ENCODE peak calls at places on chromosomes 16 and 17, in ten cellular contexts. W is colonic mucosa, Q is neural progenitor cell, M is bronchial epithelial cell, H is foreskin fibroblast, N is brain microvascular endothelial cell, D is heart left ventricle, V is lung, U is RWPE2, L is heart right ventricle. C is an unnamed sample.

GRCh38 chr16:81645303-81645702 is 133.8 kb upstream of the PLCG2 start:
- DNase-seq in W (no peak), Q (peak), M (peak), H (peak), N (peak), D (peak), V (peak), U (no peak), L (peak), C (peak)

GRCh38 chr16:27778926-27779570 is 229.1 kb downstream of the KATNIP start:
- DNase-seq in W (no peak), Q (no peak), M (no peak), H (no peak), N (no peak), D (no peak), V (no peak), U (no peak), L (no peak), C (no peak)

GRCh38 chr16:70018254-70018653 is 67.1 kb downstream of the CLEC18A start:
- DNase-seq in W (no peak), Q (peak), M (peak), H (peak), N (peak), D (no peak), V (no peak), U (no peak), L (peak), C (no peak)

GRCh38 chr17:66959641-66960375 is 4.7 kb upstream of the CACNG4 start:
- DNase-seq in W (no peak), Q (peak), M (no peak), H (no peak), N (no peak), D (no peak), V (no peak), U (no peak), L (no peak), C (no peak)

GRCh38 chr16:31700530-31701388 is 172.8 kb upstream of the ZNF267 start:
- DNase-seq in W (peak), Q (peak), M (peak), H (peak), N (peak), D (peak), V (peak), U (peak), L (peak), C (peak)

GRCh38 chr17:16873654-16874035 is 98.3 kb downstream of the TNFRSF13B start:
- DNase-seq in W (no peak), Q (no peak), M (no peak), H (no peak), N (no peak), D (no peak), V (no peak), U (no peak), L (no peak), C (no peak)

GRCh38 chr16:4612474-4612931 is 2.2 kb downstream of the UBALD1 start:
- DNase-seq in W (no peak), Q (peak), M (no peak), H (no peak), N (no peak), D (no peak), V (no peak), U (no peak), L (no peak), C (no peak)

GRCh38 chr16:414395-415169 is 10.9 kb upstream of the RAB11FIP3 start:
- DNase-seq in W (no peak), Q (no peak), M (peak), H (peak), N (no peak), D (no peak), V (no peak), U (no peak), L (no peak), C (no peak)

GRCh38 chr16:68823401-68823800 is 19.9 kb upstream of the TANGO6 start:
- DNase-seq in W (no peak), Q (peak), M (peak), H (peak), N (peak), D (no peak), V (no peak), U (no peak), L (no peak), C (peak)

GRCh38 chr16:19578378-19578851 is 22.9 kb downstream of the VPS35L start:
- DNase-seq in W (no peak), Q (peak), M (no peak), H (no peak), N (no peak), D (no peak), V (no peak), U (no peak), L (no peak), C (peak)

GRCh38 chr17:60652484-60653247 is 25.0 kb upstream of the BCAS3 start:
- DNase-seq in W (no peak), Q (no peak), M (no peak), H (no peak), N (no peak), D (no peak), V (no peak), U (no peak), L (no peak), C (no peak)

GRCh38 chr17:40695874-40696472 is 7.6 kb downstream of the KRT24 start:
- DNase-seq in W (no peak), Q (no peak), M (no peak), H (no peak), N (no peak), D (no peak), V (no peak), U (no peak), L (no peak), C (no peak)

GRCh38 chr17:27540300-27541105 is 84.3 kb downstream of the KSR1 start:
- DNase-seq in W (peak), Q (no peak), M (peak), H (peak), N (peak), D (peak), V (peak), U (no peak), L (peak), C (peak)

GRCh38 chr17:4566785-4567184 is 6.4 kb upstream of the GGT6 start:
- DNase-seq in W (peak), Q (peak), M (peak), H (peak), N (peak), D (peak), V (peak), U (no peak), L (peak), C (peak)

GRCh38 chr17:50052822-50053653 is 2.9 kb upstream of the ITGA3 start:
- DNase-seq in W (peak), Q (no peak), M (no peak), H (no peak), N (no peak), D (peak), V (no peak), U (no peak), L (no peak), C (no peak)

GRCh38 chr16:89037261-89038152 is 56.1 kb upstream of the ACSF3 start:
- DNase-seq in W (no peak), Q (peak), M (peak), H (peak), N (peak), D (peak), V (no peak), U (peak), L (peak), C (peak)

GRCh38 chr16:89095401-89095974 is 1.8 kb downstream of the ACSF3 start:
- DNase-seq in W (no peak), Q (no peak), M (no peak), H (no peak), N (no peak), D (no peak), V (no peak), U (no peak), L (no peak), C (peak)

GRCh38 chr17:80673152-80673920 is 128.7 kb downstream of the RPTOR start:
- DNase-seq in W (no peak), Q (no peak), M (no peak), H (peak), N (no peak), D (no peak), V (no peak), U (no peak), L (no peak), C (peak)

GRCh38 chr17:81049372-81049911 is 14.5 kb downstream of the BAIAP2 start:
- DNase-seq in W (no peak), Q (no peak), M (no peak), H (no peak), N (no peak), D (no peak), V (no peak), U (no peak), L (no peak), C (no peak)

GRCh38 chr17:64004903-64005733 is 7.0 kb downstream of the PRR29 start:
- DNase-seq in W (peak), Q (no peak), M (no peak), H (no peak), N (no peak), D (no peak), V (no peak), U (peak), L (no peak), C (no peak)

GRCh38 chr17:333626-334396 is 18.8 kb downstream of the RPH3AL start:
- DNase-seq in W (peak), Q (peak), M (no peak), H (peak), N (peak), D (peak), V (peak), U (peak), L (peak), C (peak)

GRCh38 chr17:31499771-31500554 is 108.5 kb downstream of the RAB11FIP4 start:
- DNase-seq in W (no peak), Q (peak), M (peak), H (peak), N (peak), D (peak), V (no peak), U (no peak), L (peak), C (peak)

GRCh38 chr16:13322357-13322756 is 421.0 kb downstream of the SHISA9 start:
- DNase-seq in W (no peak), Q (no peak), M (no peak), H (no peak), N (no peak), D (no peak), V (no peak), U (no peak), L (no peak), C (no peak)

GRCh38 chr16:61887903-61888302 is 148.3 kb downstream of the CDH8 start:
- DNase-seq in W (no peak), Q (no peak), M (peak), H (peak), N (peak), D (peak), V (no peak), U (no peak), L (peak), C (peak)

GRCh38 chr16:87368029-87368765 is 15.4 kb downstream of the FBXO31 start:
- DNase-seq in W (no peak), Q (no peak), M (no peak), H (no peak), N (no peak), D (no peak), V (no peak), U (no peak), L (no peak), C (no peak)

GRCh38 chr17:74309902-74310301 is 16.1 kb upstream of the KIF19 start:
- DNase-seq in W (no peak), Q (no peak), M (peak), H (no peak), N (no peak), D (no peak), V (no peak), U (no peak), L (no peak), C (no peak)

GRCh38 chr17:17205368-17206148 is 575 bp downstream of the PLD6 start:
- DNase-seq in W (peak), Q (no peak), M (peak), H (peak), N (no peak), D (peak), V (peak), U (no peak), L (peak), C (peak)

GRCh38 chr17:7997186-7997585 is 5.2 kb upstream of the GUCY2D start:
- DNase-seq in W (peak), Q (peak), M (peak), H (peak), N (no peak), D (peak), V (no peak), U (no peak), L (peak), C (peak)

GRCh38 chr17:44083250-44083849 is 12.8 kb downstream of the G6PC3 start:
- DNase-seq in W (no peak), Q (no peak), M (peak), H (no peak), N (no peak), D (no peak), V (no peak), U (no peak), L (no peak), C (no peak)

GRCh38 chr17:336110-337021 is 16.2 kb downstream of the RPH3AL start:
- DNase-seq in W (peak), Q (peak), M (no peak), H (no peak), N (no peak), D (peak), V (peak), U (peak), L (peak), C (no peak)

GRCh38 chr16:86706726-86707125 is 128.4 kb downstream of the FOXL1 start:
- DNase-seq in W (no peak), Q (no peak), M (no peak), H (no peak), N (no peak), D (no peak), V (no peak), U (no peak), L (no peak), C (no peak)

GRCh38 chr17:48589060-48589830 is 796 bp downstream of the HOXB3 start:
- DNase-seq in W (no peak), Q (no peak), M (no peak), H (no peak), N (no peak), D (no peak), V (no peak), U (no peak), L (no peak), C (no peak)

GRCh38 chr17:29572691-29573557 is 4.4 kb downstream of the TP53I13 start:
- DNase-seq in W (peak), Q (peak), M (no peak), H (peak), N (no peak), D (peak), V (no peak), U (no peak), L (peak), C (peak)

GRCh38 chr17:8832711-8833352 is 33.7 kb upstream of the MFSD6L start:
- DNase-seq in W (peak), Q (peak), M (no peak), H (no peak), N (no peak), D (no peak), V (no peak), U (no peak), L (no peak), C (no peak)

GRCh38 chr17:49071106-49071505 is 61.5 kb upstream of the B4GALNT2 start:
- DNase-seq in W (no peak), Q (no peak), M (no peak), H (peak), N (no peak), D (no peak), V (no peak), U (no peak), L (no peak), C (peak)

GRCh38 chr17:57113656-57114055 is 28.6 kb downstream of the AKAP1 start:
- DNase-seq in W (no peak), Q (no peak), M (no peak), H (no peak), N (no peak), D (no peak), V (no peak), U (no peak), L (no peak), C (no peak)

GRCh38 chr17:80254396-80255241 is 6.0 kb upstream of the RNF213 start:
- DNase-seq in W (peak), Q (no peak), M (peak), H (peak), N (peak), D (no peak), V (peak), U (no peak), L (no peak), C (peak)

GRCh38 chr17:45970659-45971058 is 28.4 kb upstream of the STH start:
- DNase-seq in W (no peak), Q (no peak), M (no peak), H (no peak), N (no peak), D (no peak), V (no peak), U (no peak), L (no peak), C (no peak)

GRCh38 chr17:19341641-19342610 is 20.6 kb downstream of the B9D1 start:
- DNase-seq in W (no peak), Q (no peak), M (no peak), H (peak), N (no peak), D (no peak), V (no peak), U (no peak), L (no peak), C (no peak)

DNA sequence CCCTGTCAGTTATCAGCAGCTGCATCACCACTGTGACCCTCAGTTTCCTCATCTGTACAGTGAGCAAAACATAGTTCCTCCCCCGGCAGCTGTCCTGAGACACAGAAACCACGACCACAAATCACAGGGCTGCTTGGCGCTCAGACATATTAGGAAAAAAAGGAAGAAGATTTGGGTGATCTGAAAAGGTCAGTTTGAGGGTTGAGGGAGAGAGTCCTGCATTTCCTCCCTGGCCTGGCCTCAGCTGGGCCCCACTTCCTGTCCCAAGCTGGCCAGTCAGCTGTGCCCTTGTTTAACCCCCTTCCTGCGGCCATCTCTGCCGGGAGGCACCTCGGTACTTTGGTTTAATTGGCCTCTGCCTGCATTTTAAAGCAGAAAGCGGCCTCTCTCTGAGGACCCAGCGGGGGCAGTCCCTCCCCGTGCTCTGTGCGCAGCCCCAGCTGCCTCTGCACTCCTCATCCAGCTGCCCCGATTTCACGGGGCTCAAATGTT is 24.0 kb upstream of the CIBAR2 start:
- DNase-seq in W (no peak), Q (no peak), M (no peak), H (peak), N (no peak), D (peak), V (no peak), U (no peak), L (peak), C (no peak)
- TF ChIP-seq CTCF in W (no peak), Q (no peak), M (no peak), H (no peak), N (no peak), D (no peak), V (no peak), U (no peak), L (no peak), C (no peak)

GRCh38 chr16:84367297-84367680 is 1.0 kb upstream of the ATP2C2 start:
- DNase-seq in W (peak), Q (no peak), M (no peak), H (no peak), N (no peak), D (no peak), V (no peak), U (no peak), L (no peak), C (no peak)
- H3K4me3 ChIP-seq in W (peak), Q (no peak), M (no peak), H (no peak), N (no peak), D (no peak), V (no peak), U (no peak), L (no peak), C (no peak)

DNA sequence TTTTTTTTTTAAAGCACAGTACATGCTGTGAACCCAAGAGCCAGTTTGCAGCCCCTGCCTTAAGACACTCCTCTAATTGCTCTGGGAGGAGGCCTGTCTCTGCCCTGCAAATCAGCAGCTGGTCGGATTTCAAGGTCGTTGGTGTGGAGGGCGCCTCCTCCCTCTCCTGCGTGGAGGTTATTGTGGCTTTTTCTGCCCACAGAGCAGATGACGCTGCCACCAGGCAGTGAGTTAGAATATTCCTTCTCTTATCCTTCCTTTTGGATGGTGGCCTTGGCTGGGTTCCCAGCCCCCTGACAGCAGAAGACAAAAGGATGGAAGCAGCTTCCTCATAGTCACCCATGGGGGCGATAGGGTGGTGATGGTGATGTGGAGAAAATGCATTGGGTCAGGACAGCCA is 131.2 kb downstream of the PRKCB start:
- DNase-seq in W (no peak), Q (no peak), M (no peak), H (no peak), N (no peak), D (no peak), V (no peak), U (no peak), L (no peak), C (no peak)
- TF ChIP-seq CTCF in W (no peak), Q (no peak), M (no peak), H (no peak), N (no peak), D (no peak), V (no peak), U (no peak), L (no peak), C (no peak)

DNA sequence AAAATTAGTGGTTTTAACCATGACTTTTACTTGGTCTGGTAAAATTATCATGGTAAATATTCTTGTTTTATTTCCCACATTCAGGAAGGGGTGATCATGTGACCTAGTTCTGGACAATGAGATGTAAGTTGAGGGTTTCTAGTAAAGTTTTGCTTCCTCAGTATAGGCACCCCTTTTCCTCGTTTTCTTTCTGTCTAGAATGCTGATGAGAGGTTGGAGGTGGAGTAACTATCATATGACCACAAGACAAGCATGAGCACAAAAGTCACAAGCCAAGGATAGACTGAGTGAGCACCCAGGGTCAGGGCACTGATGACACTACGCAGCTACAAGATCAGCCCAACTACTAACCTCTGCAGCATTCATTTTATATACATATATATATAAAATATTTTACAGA is 53.9 kb downstream of the MYO1D start:
- DNase-seq in W (no peak), Q (no peak), M (no peak), H (peak), N (peak), D (no peak), V (no peak), U (no peak), L (no peak), C (peak)
- H3K4me3 ChIP-seq in W (no peak), Q (peak), M (peak), H (peak), N (peak), D (peak), V (no peak), U (peak), L (peak), C (no peak)

GRCh38 chr16:16075463-16076399 is 126.3 kb downstream of the ABCC1 start:
- DNase-seq in W (peak), Q (no peak), M (no peak), H (peak), N (no peak), D (peak), V (peak), U (no peak), L (peak), C (no peak)

GRCh38 chr16:16071631-16072244 is 122.3 kb downstream of the ABCC1 start:
- DNase-seq in W (no peak), Q (no peak), M (no peak), H (peak), N (peak), D (peak), V (no peak), U (no peak), L (peak), C (peak)

GRCh38 chr16:16076400-16076901 is 127.0 kb downstream of the ABCC1 start:
- DNase-seq in W (no peak), Q (no peak), M (no peak), H (no peak), N (no peak), D (no peak), V (no peak), U (no peak), L (no peak), C (no peak)

GRCh38 chr16:16073884-16074781 is 124.7 kb downstream of the ABCC1 start:
- DNase-seq in W (no peak), Q (peak), M (no peak), H (peak), N (peak), D (no peak), V (peak), U (no peak), L (no peak), C (peak)
- TF ChIP-seq CTCF in W (no peak), Q (no peak), M (no peak), H (no peak), N (no peak), D (no peak), V (no peak), U (no peak), L (no peak), C (no peak)

DNA sequence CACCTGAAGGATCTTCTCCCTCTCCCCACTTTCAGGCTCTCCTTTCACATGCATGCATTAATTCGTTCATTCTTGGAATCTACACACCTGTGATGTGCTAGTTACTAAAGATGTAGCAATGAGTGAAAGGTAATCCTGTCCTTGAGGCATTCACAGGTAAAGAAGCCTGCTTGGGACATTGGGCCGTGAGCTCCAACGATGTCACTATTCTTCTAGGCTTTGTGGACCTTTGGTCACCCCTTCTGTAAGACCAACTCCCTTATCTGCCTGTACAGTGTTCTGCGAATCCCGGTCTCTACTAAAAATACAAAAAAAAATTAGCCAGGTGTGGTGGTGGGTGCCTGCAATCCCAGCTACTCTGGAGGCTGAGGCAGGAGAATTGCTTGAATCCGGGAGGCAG is 608.5 kb downstream of the MAF start:
- DNase-seq in W (no peak), Q (no peak), M (no peak), H (no peak), N (no peak), D (no peak), V (no peak), U (no peak), L (no peak), C (no peak)
- H3K4me3 ChIP-seq in W (no peak), Q (no peak), M (no peak), H (no peak), N (no peak), D (no peak), V (no peak), U (no peak), L (no peak), C (no peak)

C was measured in astrocyte of the spinal cord.